ENCODE peak calls at places on chromosomes 5 and 9, in nine cellular contexts. W is stimulated activated naive B cell treated with anti-CD40 and anti-IgM and Interleukin-4, amounts not matched to agents 10 μg/mL and 1 μg/mL and 100 μg/mL, for 72 hours; O is NCI-H1436 treated with DMSO at 0.1 percent for 48 hours; Q is T-cell; P is posterior vena cava; S is upper lobe of right lung; H is stimulated activated CD8-positive, alpha-beta memory T cell treated with anti-CD3 and anti-CD28 coated beads, Interleukin-4, amount 100 ng/mL, for 1 hour; C is activated CD4-positive, alpha-beta T cell treated with anti-CD3 and anti-CD28 coated beads, Interleukin-2, amount 50 U/mL, for 1 hour; G is activated naive CD4-positive, alpha-beta T cell treated with anti-CD3 and anti-CD28 coated beads, Interleukin-2, amount 10 ng/mL, durations not matched to agents 7 days and 5 days. N is an unnamed sample.

GRCh38 chr5:81633471-81633870 is 117.4 kb downstream of the SSBP2 start:
- DNase-seq in G (no peak), C (no peak), H (no peak), Q (no peak), W (no peak), O (no peak), P (no peak), S (no peak), N (peak; percentile 18)

GRCh38 chr9:88536951-88537742 is 2.2 kb downstream of the NXNL2 start:
- DNase-seq in S (no peak), P (peak; percentile 85), W (no peak), H (no peak), O (peak; percentile 7), Q (no peak), G (no peak), C (no peak), N (no peak)

GRCh38 chr5:141135030-141135717 is at the start of gene PCDHB5:
- DNase-seq in S (no peak), G (no peak), W (no peak), H (no peak), P (no peak), C (no peak), Q (no peak), O (peak; percentile 45), N (no peak)

GRCh38 chr9:95204710-95205109 is 112.8 kb downstream of the FANCC start:
- DNase-seq in O (no peak), P (no peak), W (no peak), G (no peak), Q (no peak), H (no peak), S (no peak), C (no peak), N (no peak)

GRCh38 chr5:162068412-162068811 is 839 bp downstream of the GABRG2 start:
- DNase-seq in S (no peak), Q (no peak), W (no peak), C (no peak), G (peak; percentile 24), H (no peak), O (no peak), P (peak; percentile 69), N (peak; percentile 55)

GRCh38 chr5:142597546-142598337 is 88.1 kb downstream of the FGF1 start:
- DNase-seq in G (no peak), C (no peak), S (no peak), W (no peak), P (no peak), O (no peak), Q (no peak), H (no peak), N (no peak)

GRCh38 chr9:91572044-91572443 is 148.4 kb upstream of the NFIL3 start:
- DNase-seq in Q (no peak), C (no peak), P (no peak), G (no peak), O (no peak), H (no peak), W (no peak), S (no peak), N (no peak)

GRCh38 chr9:118595719-118596305 is 773.4 kb downstream of the BRINP1 start:
- DNase-seq in Q (no peak), P (no peak), S (no peak), W (no peak), H (no peak), O (no peak), G (no peak), C (no peak), N (peak; percentile 20)

GRCh38 chr9:110971234-110971633 is 67.0 kb downstream of the LPAR1 start:
- DNase-seq in W (no peak), Q (no peak), G (no peak), P (no peak), H (no peak), S (no peak), O (no peak), C (no peak), N (no peak)

GRCh38 chr5:10157085-10157669 is 92.5 kb downstream of the ATPSCKMT start:
- DNase-seq in G (no peak), C (no peak), Q (no peak), H (no peak), P (no peak), O (no peak), W (no peak), S (no peak), N (no peak)

GRCh38 chr9:33619666-33620404 is 95.8 kb downstream of the ANKRD18B start:
- DNase-seq in H (no peak), O (no peak), P (no peak), W (no peak), Q (no peak), S (no peak), C (no peak), G (no peak), N (no peak)

GRCh38 chr9:123614503-123615258 is 258.7 kb downstream of the CRB2 start:
- DNase-seq in C (no peak), O (peak; percentile 19), H (no peak), G (no peak), Q (no peak), S (no peak), W (no peak), P (no peak), N (no peak)

GRCh38 chr5:1363581-1363980 is 18.7 kb upstream of the CLPTM1L start:
- DNase-seq in H (no peak), S (no peak), C (no peak), G (no peak), P (no peak), O (no peak), Q (no peak), W (no peak), N (no peak)

GRCh38 chr5:149959406-149960236 is 937 bp upstream of the SLC26A2 start:
- DNase-seq in H (peak; percentile 3), S (no peak), W (peak; percentile 58), G (peak; percentile 45), Q (peak; percentile 15), P (no peak), C (peak; percentile 25), O (no peak), N (peak; percentile 70)